ENCODE peak calls at places on chromosomes 7 and 10, in seven cellular contexts. U is SK-MEL-5, G is mucosa of gallbladder, E is mesendoderm, Q is tibial artery, M is left kidney, S is heart left ventricle. R is an unnamed sample.
A peak's percentile ranks its signal among the peaks of the same experiment; 100 is the strongest.

GRCh38 chr7:26343320-26343832 is 51.7 kb downstream of the SNX10 start:
- DNase-seq in U (no peak), G (no peak), E (no peak), Q (no peak), M (no peak), S (no peak), R (peak; percentile 95)

GRCh38 chr7:45217358-45217757 is 59.8 kb downstream of the RAMP3 start:
- DNase-seq in U (peak; percentile 67), G (no peak), E (no peak), Q (no peak), M (peak; percentile 33), S (no peak), R (peak; percentile 19)

GRCh38 chr10:73647211-73647874 is 6.1 kb upstream of the MYOZ1 start:
- DNase-seq in U (no peak), G (no peak), E (peak; percentile 95), Q (peak; percentile 64), M (peak; percentile 94), S (peak; percentile 82), R (no peak)

GRCh38 chr10:124323806-124324205 is 94.9 kb downstream of the OAT start:
- DNase-seq in U (no peak), G (no peak), E (no peak), Q (no peak), M (no peak), S (no peak), R (peak; percentile 31)

GRCh38 chr7:146960747-146961416 is 844.3 kb downstream of the CNTNAP2 start:
- DNase-seq in U (no peak), G (no peak), E (peak; percentile 67), Q (no peak), M (peak; percentile 12), S (no peak), R (no peak)

GRCh38 chr7:152615052-152615741 is 60.7 kb downstream of the XRCC2 start:
- DNase-seq in U (peak; percentile 76), G (no peak), E (no peak), Q (no peak), M (peak; percentile 16), S (no peak), R (no peak)

GRCh38 chr10:93475871-93476270 is 6.3 kb downstream of the MYOF start:
- DNase-seq in U (no peak), G (no peak), E (peak; percentile 75), Q (no peak), M (no peak), S (no peak), R (no peak)

GRCh38 chr10:124677291-124677690 is 66.9 kb downstream of the FAM53B start:
- DNase-seq in U (no peak), G (no peak), E (no peak), Q (no peak), M (peak; percentile 42), S (no peak), R (no peak)

GRCh38 chr10:76251773-76252617 is 820.6 kb downstream of the LRMDA start:
- DNase-seq in U (no peak), G (peak; percentile 62), E (no peak), Q (no peak), M (peak; percentile 97), S (no peak), R (no peak)

GRCh38 chr7:42029405-42029804 is 207.6 kb downstream of the GLI3 start:
- DNase-seq in U (no peak), G (no peak), E (peak; percentile 44), Q (no peak), M (no peak), S (no peak), R (no peak)

GRCh38 chr7:47460251-47460989 is 121.5 kb downstream of the TNS3 start:
- DNase-seq in U (no peak), G (no peak), E (no peak), Q (no peak), M (no peak), S (no peak), R (no peak)

GRCh38 chr10:92692697-92693533 is 3.2 kb downstream of the HHEX start:
- DNase-seq in U (no peak), G (no peak), E (peak; percentile 21), Q (no peak), M (no peak), S (no peak), R (no peak)

GRCh38 chr7:39811161-39811614 is 138.9 kb upstream of the CDK13 start:
- DNase-seq in U (peak; percentile 57), G (no peak), E (no peak), Q (no peak), M (peak; percentile 84), S (no peak), R (no peak)

GRCh38 chr10:101453791-101454718 is 100.1 kb downstream of the BTRC start:
- DNase-seq in U (no peak), G (no peak), E (no peak), Q (no peak), M (no peak), S (no peak), R (no peak)

GRCh38 chr7:37284805-37285211 is 163.9 kb downstream of the ELMO1 start:
- DNase-seq in U (peak; percentile 83), G (peak; percentile 60), E (peak; percentile 78), Q (peak; percentile 69), M (peak; percentile 73), S (peak; percentile 68), R (peak; percentile 78)

GRCh38 chr7:44449531-44449930 is 40.9 kb downstream of the NUDCD3 start:
- DNase-seq in U (no peak), G (no peak), E (no peak), Q (no peak), M (no peak), S (no peak), R (no peak)

GRCh38 chr10:85655394-85655793 is 711.2 kb downstream of the GRID1 start:
- DNase-seq in U (no peak), G (no peak), E (no peak), Q (no peak), M (peak; percentile 32), S (no peak), R (no peak)

GRCh38 chr7:33250421-33250827 is 121.1 kb downstream of the BBS9 start:
- DNase-seq in U (no peak), G (no peak), E (no peak), Q (no peak), M (peak; percentile 5), S (no peak), R (no peak)

GRCh38 chr10:37975407-37975991 is 948 bp downstream of the ZNF25 start:
- DNase-seq in U (no peak), G (no peak), E (peak; percentile 9), Q (no peak), M (peak; percentile 41), S (no peak), R (no peak)

GRCh38 chr10:125641398-125641797 is 41.6 kb downstream of the TEX36 start:
- DNase-seq in U (no peak), G (no peak), E (no peak), Q (no peak), M (no peak), S (no peak), R (no peak)

GRCh38 chr7:16904086-16904485 is 22.3 kb upstream of the AGR3 start:
- DNase-seq in U (no peak), G (no peak), E (no peak), Q (no peak), M (no peak), S (no peak), R (no peak)

GRCh38 chr10:6458814-6459213 is 121.3 kb downstream of the PRKCQ start:
- DNase-seq in U (no peak), G (no peak), E (no peak), Q (no peak), M (no peak), S (no peak), R (no peak)

GRCh38 chr10:1625079-1625478 is 112.2 kb downstream of the ADARB2 start:
- DNase-seq in U (no peak), G (no peak), E (no peak), Q (no peak), M (no peak), S (no peak), R (peak; percentile 26)

GRCh38 chr7:5422324-5423271 is 1.0 kb downstream of the TNRC18 start:
- DNase-seq in U (peak; percentile 36), G (no peak), E (peak; percentile 64), Q (no peak), M (peak; percentile 64), S (no peak), R (peak; percentile 53)

GRCh38 chr10:124319926-124320391 is 98.8 kb downstream of the OAT start:
- DNase-seq in U (peak; percentile 13), G (no peak), E (no peak), Q (no peak), M (no peak), S (no peak), R (peak; percentile 21)

GRCh38 chr10:46298346-46299266 is 11.8 kb downstream of the ANTXRL start:
- DNase-seq in U (no peak), G (no peak), E (no peak), Q (no peak), M (no peak), S (no peak), R (peak; percentile 41)

GRCh38 chr7:68823996-68824780 is 774.1 kb upstream of the AUTS2 start:
- DNase-seq in U (no peak), G (no peak), E (no peak), Q (no peak), M (no peak), S (no peak), R (no peak)

GRCh38 chr7:111051832-111052231 is 39.1 kb upstream of the LRRN3 start:
- DNase-seq in U (no peak), G (no peak), E (no peak), Q (no peak), M (no peak), S (no peak), R (no peak)

GRCh38 chr7:106878748-106879439 is 13.8 kb downstream of the PIK3CG start:
- DNase-seq in U (no peak), G (no peak), E (no peak), Q (no peak), M (no peak), S (no peak), R (no peak)

GRCh38 chr7:158735935-158736334 is 31.3 kb upstream of the NCAPG2 start:
- DNase-seq in U (no peak), G (no peak), E (no peak), Q (no peak), M (no peak), S (no peak), R (no peak)

GRCh38 chr10:12597800-12598750 is 248.7 kb downstream of the CAMK1D start:
- DNase-seq in U (no peak), G (no peak), E (no peak), Q (no peak), M (peak; percentile 31), S (no peak), R (no peak)

GRCh38 chr7:2566890-2567662 is 8.3 kb downstream of the IQCE start:
- DNase-seq in U (no peak), G (no peak), E (no peak), Q (no peak), M (peak; percentile 46), S (no peak), R (peak; percentile 61)

GRCh38 chr7:142496545-142496991 is 238.7 kb upstream of the PRSS58 start:
- DNase-seq in U (peak; percentile 84), G (no peak), E (no peak), Q (no peak), M (peak; percentile 78), S (no peak), R (no peak)

GRCh38 chr10:86267286-86268195 is 99.1 kb downstream of the GRID1 start:
- DNase-seq in U (no peak), G (no peak), E (peak; percentile 36), Q (no peak), M (no peak), S (no peak), R (peak; percentile 30)